ENCODE peak calls at places on chromosomes 5 and 9, in nine cellular contexts. One of them, this sample, is unnamed.

GRCh38 chr9:110602281-110602680 is 22.7 kb upstream of the SVEP1 start:
- DNase-seq in mammary epithelial cell: peak; percentile 70
- DNase-seq in heart left ventricle: no peak
- DNase-seq in breast epithelium: no peak
- DNase-seq in stomach: no peak
- DNase-seq in right atrium auricular region: no peak
- DNase-seq in left lung: no peak
- DNase-seq in psoas muscle: no peak
- DNase-seq in A549: no peak
- DNase-seq in this sample: no peak

GRCh38 chr5:172380992-172381643 is 73.2 kb downstream of the SH3PXD2B start:
- DNase-seq in mammary epithelial cell: no peak
- DNase-seq in left lung: no peak
- DNase-seq in psoas muscle: peak; percentile 52
- DNase-seq in heart left ventricle: peak; percentile 67
- DNase-seq in A549: no peak
- DNase-seq in right atrium auricular region: peak; percentile 80
- DNase-seq in breast epithelium: peak; percentile 87
- DNase-seq in stomach: peak; percentile 52
- DNase-seq in this sample: no peak

GRCh38 chr9:36091028-36091953 is 45.2 kb upstream of the GLIPR2 start:
- DNase-seq in heart left ventricle: peak; percentile 40
- DNase-seq in A549: peak; percentile 58
- DNase-seq in mammary epithelial cell: no peak
- DNase-seq in stomach: peak; percentile 57
- DNase-seq in breast epithelium: no peak
- DNase-seq in psoas muscle: no peak
- DNase-seq in left lung: no peak
- DNase-seq in right atrium auricular region: no peak
- DNase-seq in this sample: no peak

GRCh38 chr9:134134949-134135342 is 936 bp upstream of the WDR5 start:
- DNase-seq in stomach: no peak
- DNase-seq in left lung: no peak
- DNase-seq in breast epithelium: no peak
- DNase-seq in psoas muscle: no peak
- DNase-seq in mammary epithelial cell: peak; percentile 24
- DNase-seq in right atrium auricular region: no peak
- DNase-seq in heart left ventricle: no peak
- DNase-seq in A549: no peak
- DNase-seq in this sample: no peak

GRCh38 chr5:31963358-31963757 is 210.8 kb downstream of the GOLPH3 start:
- DNase-seq in mammary epithelial cell: no peak
- DNase-seq in stomach: no peak
- DNase-seq in breast epithelium: no peak
- DNase-seq in heart left ventricle: no peak
- DNase-seq in left lung: no peak
- DNase-seq in A549: no peak
- DNase-seq in psoas muscle: peak; percentile 25
- DNase-seq in right atrium auricular region: no peak
- DNase-seq in this sample: no peak

GRCh38 chr9:115694014-115694413 is 459.6 kb upstream of the PAPPA start:
- DNase-seq in psoas muscle: no peak
- DNase-seq in left lung: no peak
- DNase-seq in stomach: no peak
- DNase-seq in mammary epithelial cell: peak; percentile 65
- DNase-seq in heart left ventricle: no peak
- DNase-seq in breast epithelium: no peak
- DNase-seq in right atrium auricular region: no peak
- DNase-seq in A549: peak; percentile 93
- DNase-seq in this sample: no peak

GRCh38 chr5:133406208-133406607 is 206.1 kb downstream of the FSTL4 start:
- DNase-seq in psoas muscle: no peak
- DNase-seq in mammary epithelial cell: no peak
- DNase-seq in right atrium auricular region: no peak
- DNase-seq in heart left ventricle: no peak
- DNase-seq in A549: no peak
- DNase-seq in left lung: no peak
- DNase-seq in stomach: no peak
- DNase-seq in breast epithelium: no peak
- DNase-seq in this sample: no peak

GRCh38 chr5:37568893-37569292 is 189.8 kb downstream of the WDR70 start:
- DNase-seq in psoas muscle: no peak
- DNase-seq in right atrium auricular region: no peak
- DNase-seq in breast epithelium: no peak
- DNase-seq in heart left ventricle: no peak
- DNase-seq in mammary epithelial cell: no peak
- DNase-seq in A549: no peak
- DNase-seq in left lung: no peak
- DNase-seq in stomach: no peak
- DNase-seq in this sample: no peak

GRCh38 chr9:26947736-26948135 is 694 bp upstream of the PLAA start:
- DNase-seq in mammary epithelial cell: no peak
- DNase-seq in left lung: no peak
- DNase-seq in right atrium auricular region: no peak
- DNase-seq in stomach: no peak
- DNase-seq in A549: no peak
- DNase-seq in psoas muscle: no peak
- DNase-seq in heart left ventricle: no peak
- DNase-seq in breast epithelium: no peak
- DNase-seq in this sample: no peak

GRCh38 chr5:116935561-116936162 is 361.0 kb upstream of the SEMA6A start:
- DNase-seq in heart left ventricle: no peak
- DNase-seq in stomach: no peak
- DNase-seq in right atrium auricular region: no peak
- DNase-seq in breast epithelium: no peak
- DNase-seq in left lung: no peak
- DNase-seq in mammary epithelial cell: no peak
- DNase-seq in A549: no peak
- DNase-seq in psoas muscle: no peak
- DNase-seq in this sample: no peak

GRCh38 chr5:24208540-24209141 is 436.1 kb downstream of the CDH10 start:
- DNase-seq in heart left ventricle: no peak
- DNase-seq in left lung: no peak
- DNase-seq in psoas muscle: no peak
- DNase-seq in mammary epithelial cell: no peak
- DNase-seq in breast epithelium: no peak
- DNase-seq in A549: no peak
- DNase-seq in stomach: no peak
- DNase-seq in right atrium auricular region: no peak
- DNase-seq in this sample: no peak

GRCh38 chr5:151686673-151687378 is at the start of gene SPARC:
- DNase-seq in A549: no peak
- DNase-seq in heart left ventricle: peak; percentile 85
- DNase-seq in mammary epithelial cell: peak; percentile 80
- DNase-seq in psoas muscle: peak; percentile 89
- DNase-seq in stomach: no peak
- DNase-seq in left lung: peak; percentile 76
- DNase-seq in breast epithelium: peak; percentile 81
- DNase-seq in right atrium auricular region: peak; percentile 94
- DNase-seq in this sample: peak; percentile 96

GRCh38 chr5:149310947-149311675 is 34.2 kb upstream of the GRPEL2 start:
- DNase-seq in A549: peak; percentile 19
- DNase-seq in stomach: no peak
- DNase-seq in psoas muscle: peak; percentile 59
- DNase-seq in breast epithelium: no peak
- DNase-seq in mammary epithelial cell: no peak
- DNase-seq in heart left ventricle: peak; percentile 55
- DNase-seq in left lung: no peak
- DNase-seq in right atrium auricular region: no peak
- DNase-seq in this sample: no peak

GRCh38 chr5:8843766-8844165 is 702.1 kb downstream of the SEMA5A start:
- DNase-seq in psoas muscle: no peak
- DNase-seq in left lung: no peak
- DNase-seq in heart left ventricle: no peak
- DNase-seq in mammary epithelial cell: no peak
- DNase-seq in A549: no peak
- DNase-seq in stomach: no peak
- DNase-seq in breast epithelium: no peak
- DNase-seq in right atrium auricular region: no peak
- DNase-seq in this sample: no peak

GRCh38 chr5:56070795-56071539 is 76.2 kb upstream of the IL6ST start:
- DNase-seq in mammary epithelial cell: no peak
- DNase-seq in heart left ventricle: no peak
- DNase-seq in psoas muscle: no peak
- DNase-seq in right atrium auricular region: no peak
- DNase-seq in left lung: no peak
- DNase-seq in stomach: no peak
- DNase-seq in A549: no peak
- DNase-seq in breast epithelium: no peak
- DNase-seq in this sample: no peak

GRCh38 chr9:93117924-93118862 is 15.9 kb downstream of the NINJ1 start:
- DNase-seq in psoas muscle: peak; percentile 4
- DNase-seq in stomach: no peak
- DNase-seq in A549: no peak
- DNase-seq in left lung: peak; percentile 49
- DNase-seq in breast epithelium: no peak
- DNase-seq in heart left ventricle: no peak
- DNase-seq in right atrium auricular region: no peak
- DNase-seq in mammary epithelial cell: no peak
- DNase-seq in this sample: no peak

GRCh38 chr5:90233496-90233895 is 176.1 kb downstream of the CETN3 start:
- DNase-seq in psoas muscle: no peak
- DNase-seq in A549: no peak
- DNase-seq in left lung: no peak
- DNase-seq in heart left ventricle: no peak
- DNase-seq in breast epithelium: no peak
- DNase-seq in right atrium auricular region: no peak
- DNase-seq in stomach: no peak
- DNase-seq in mammary epithelial cell: no peak
- DNase-seq in this sample: no peak

DNA sequence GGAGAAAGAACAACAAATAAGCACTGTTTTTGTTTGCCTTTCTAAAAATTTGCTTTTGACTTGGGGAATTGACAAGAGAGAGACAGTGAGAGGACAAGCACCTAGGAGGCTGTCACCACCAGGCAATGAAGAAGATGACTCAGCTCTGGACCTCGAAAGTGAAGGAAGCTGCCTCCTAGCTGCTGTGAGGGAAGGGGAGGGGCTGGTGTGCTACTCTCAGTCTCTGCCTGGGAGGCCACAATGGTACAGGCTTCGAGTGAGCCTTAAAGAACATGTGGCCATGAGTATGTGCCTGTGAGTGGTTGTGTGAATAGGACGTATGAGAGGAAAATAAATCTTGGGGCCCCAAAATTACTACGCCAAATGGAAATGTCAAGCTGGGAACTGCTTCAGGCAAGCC is 7.1 kb upstream of the PLK2 start:
- DNase-seq in psoas muscle: no peak
- DNase-seq in mammary epithelial cell: no peak
- DNase-seq in stomach: peak; percentile 29
- DNase-seq in A549: peak; percentile 70
- DNase-seq in left lung: no peak
- DNase-seq in right atrium auricular region: no peak
- DNase-seq in breast epithelium: no peak
- DNase-seq in heart left ventricle: no peak
- DNase-seq in this sample: no peak
- TF ChIP-seq CTCF in psoas muscle: no peak
- TF ChIP-seq CTCF in mammary epithelial cell: no peak
- TF ChIP-seq CTCF in stomach: no peak
- TF ChIP-seq CTCF in A549: no peak
- TF ChIP-seq CTCF in left lung: no peak
- TF ChIP-seq CTCF in right atrium auricular region: no peak
- TF ChIP-seq CTCF in breast epithelium: no peak
- TF ChIP-seq CTCF in heart left ventricle: no peak
- TF ChIP-seq CTCF in this sample: no peak

DNA sequence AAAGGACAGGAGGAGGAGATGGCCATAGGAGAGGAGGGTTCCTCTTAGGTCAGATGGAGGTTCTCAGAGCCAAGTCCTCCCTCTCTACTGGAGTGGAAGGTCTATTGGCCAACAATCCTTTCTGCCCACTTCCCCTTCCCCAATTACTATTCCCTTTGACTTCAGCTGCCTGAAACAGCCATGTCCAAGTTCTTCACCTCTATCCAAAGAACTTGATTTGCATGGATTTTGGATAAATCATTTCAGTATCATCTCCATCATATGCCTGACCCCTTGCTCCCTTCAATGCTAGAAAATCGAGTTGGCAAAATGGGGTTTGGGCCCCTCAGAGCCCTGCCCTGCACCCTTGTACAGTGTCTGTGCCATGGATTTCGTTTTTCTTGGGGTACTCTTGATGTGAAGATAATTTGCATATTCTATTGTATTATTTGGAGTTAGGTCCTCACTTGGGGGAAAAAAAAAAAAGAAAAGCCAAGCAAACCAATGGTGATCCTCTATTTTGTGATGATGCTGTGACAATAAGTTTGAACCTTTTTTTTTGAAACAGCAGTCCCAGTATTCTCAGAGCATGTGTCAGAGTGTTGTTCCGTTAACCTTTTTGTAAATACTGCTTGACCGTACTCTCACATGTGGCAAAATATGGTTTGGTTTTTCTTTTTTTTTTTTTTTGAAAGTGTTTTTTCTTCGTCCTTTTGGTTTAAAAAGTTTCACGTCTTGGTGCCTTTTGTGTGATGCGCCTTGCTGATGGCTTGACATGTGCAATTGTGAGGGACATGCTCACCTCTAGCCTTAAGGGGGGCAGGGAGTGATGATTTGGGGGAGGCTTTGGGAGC is 3.1 kb downstream of the EGR1 start:
- DNase-seq in A549: peak; percentile 59
- DNase-seq in right atrium auricular region: peak; percentile 68
- DNase-seq in stomach: no peak
- DNase-seq in mammary epithelial cell: no peak
- DNase-seq in psoas muscle: no peak
- DNase-seq in left lung: no peak
- DNase-seq in breast epithelium: no peak
- DNase-seq in heart left ventricle: no peak
- DNase-seq in this sample: no peak
- H3K4me3 ChIP-seq in A549: no peak overlapping the region
- H3K4me3 ChIP-seq in right atrium auricular region: no peak overlapping the region
- H3K4me3 ChIP-seq in stomach: peak overlapping the region; percentile 89
- H3K4me3 ChIP-seq in mammary epithelial cell: peak overlapping the region; percentile 77
- H3K4me3 ChIP-seq in psoas muscle: peak overlapping the region; percentile 93
- H3K4me3 ChIP-seq in left lung: no peak overlapping the region
- H3K4me3 ChIP-seq in breast epithelium: peak overlapping the region; percentile 78
- H3K4me3 ChIP-seq in heart left ventricle: peak overlapping the region; percentile 90
- H3K4me3 ChIP-seq in this sample: peak overlapping the region; percentile 67

DNA sequence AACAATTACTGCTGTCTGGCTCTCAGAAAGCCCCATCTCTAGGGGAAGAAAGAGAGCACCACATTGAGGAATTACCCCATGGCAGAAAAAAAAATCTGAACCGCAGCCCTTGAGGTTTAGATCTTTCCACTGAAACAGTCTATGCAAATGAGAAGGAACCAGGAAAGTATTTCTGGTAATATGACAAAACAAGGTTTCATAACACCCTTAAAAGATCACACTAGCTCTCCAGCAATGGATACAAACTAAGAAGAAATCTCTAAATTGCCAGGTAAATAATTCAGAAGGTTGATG is 427.1 kb downstream of the PRELID2 start:
- DNase-seq in right atrium auricular region: no peak
- DNase-seq in mammary epithelial cell: no peak
- DNase-seq in psoas muscle: no peak
- DNase-seq in heart left ventricle: no peak
- DNase-seq in breast epithelium: no peak
- DNase-seq in A549: no peak
- DNase-seq in left lung: no peak
- DNase-seq in stomach: no peak
- DNase-seq in this sample: no peak
- H3K9me3 ChIP-seq in right atrium auricular region: no peaks in the 10 kb centered on the region
- H3K9me3 ChIP-seq in mammary epithelial cell: no peaks in the 10 kb centered on the region
- H3K9me3 ChIP-seq in psoas muscle: peaks cover 8% of the 10 kb centered on the region
- H3K9me3 ChIP-seq in heart left ventricle: peaks cover 17% of the 10 kb centered on the region
- H3K9me3 ChIP-seq in breast epithelium: peaks cover 71% of the 10 kb centered on the region
- H3K9me3 ChIP-seq in A549: peaks cover 17% of the 10 kb centered on the region
- H3K9me3 ChIP-seq in left lung: peaks cover 68% of the 10 kb centered on the region
- H3K9me3 ChIP-seq in stomach: peaks cover 6% of the 10 kb centered on the region
- H3K9me3 ChIP-seq in this sample: peaks cover 66% of the 10 kb centered on the region

GRCh38 chr5:13860176-13860575 is 84.3 kb downstream of the DNAH5 start:
- DNase-seq in psoas muscle: no peak
- DNase-seq in left lung: no peak
- DNase-seq in A549: no peak
- DNase-seq in breast epithelium: no peak
- DNase-seq in stomach: no peak
- DNase-seq in mammary epithelial cell: no peak
- DNase-seq in heart left ventricle: no peak
- DNase-seq in right atrium auricular region: no peak
- DNase-seq in this sample: no peak
- TF ChIP-seq CTCF in psoas muscle: no peak
- TF ChIP-seq CTCF in left lung: no peak
- TF ChIP-seq CTCF in A549: no peak
- TF ChIP-seq CTCF in breast epithelium: no peak
- TF ChIP-seq CTCF in stomach: no peak
- TF ChIP-seq CTCF in mammary epithelial cell: no peak
- TF ChIP-seq CTCF in heart left ventricle: no peak
- TF ChIP-seq CTCF in right atrium auricular region: no peak
- TF ChIP-seq CTCF in this sample: no peak

This sample was measured in esophagus muscularis mucosa.